ENCODE peak calls at places on chromosomes 3 and 15, in ten cellular contexts. B, N, W, H, T, K, D, P, M and J are unnamed samples.

GRCh38 chr3:2655229-2655701 is 454.9 kb downstream of the IL5RA start:
- DNase-seq in B (no peak), N (no peak), W (no peak), H (no peak), T (no peak), K (no peak), D (no peak), P (no peak), M (no peak), J (no peak)

GRCh38 chr15:57692709-57693108 is 13.8 kb upstream of the POLR2M start:
- DNase-seq in B (no peak), N (no peak), W (no peak), H (no peak), T (no peak), K (no peak), D (no peak), P (no peak), M (no peak), J (no peak)

GRCh38 chr15:78072080-78072892 is 5.2 kb downstream of the TBC1D2B start:
- DNase-seq in B (no peak), N (no peak), W (no peak), H (peak; percentile 69), T (no peak), K (no peak), D (no peak), P (no peak), M (no peak), J (no peak)

GRCh38 chr15:75067123-75067854 is 43.9 kb downstream of the PPCDC start:
- DNase-seq in B (no peak), N (no peak), W (peak; percentile 82), H (peak; percentile 82), T (no peak), K (no peak), D (no peak), P (no peak), M (no peak), J (peak; percentile 7)

GRCh38 chr15:49265911-49266310 is 95.9 kb downstream of the GALK2 start:
- DNase-seq in B (no peak), N (no peak), W (no peak), H (no peak), T (no peak), K (no peak), D (no peak), P (no peak), M (no peak), J (no peak)

GRCh38 chr15:78854973-78855372 is 17.7 kb upstream of the MORF4L1 start:
- DNase-seq in B (no peak), N (no peak), W (no peak), H (no peak), T (no peak), K (no peak), D (no peak), P (no peak), M (no peak), J (no peak)

GRCh38 chr3:136938334-136938733 is 19.4 kb upstream of the IL20RB start:
- DNase-seq in B (no peak), N (no peak), W (no peak), H (peak; percentile 34), T (no peak), K (no peak), D (no peak), P (no peak), M (no peak), J (no peak)

GRCh38 chr3:53009826-53010539 is 35.9 kb downstream of the SFMBT1 start:
- DNase-seq in B (no peak), N (no peak), W (no peak), H (no peak), T (peak; percentile 37), K (no peak), D (peak; percentile 54), P (no peak), M (no peak), J (no peak)

GRCh38 chr3:111252795-111253194 is 181.2 kb downstream of the NECTIN3 start:
- DNase-seq in B (no peak), N (no peak), W (no peak), H (no peak), T (no peak), K (no peak), D (peak; percentile 60), P (peak; percentile 57), M (no peak), J (no peak)

GRCh38 chr3:40464339-40465110 is 7.4 kb downstream of the RPL14 start:
- DNase-seq in B (no peak), N (no peak), W (peak; percentile 29), H (peak; percentile 20), T (no peak), K (no peak), D (no peak), P (no peak), M (no peak), J (no peak)

GRCh38 chr3:158058775-158059174 is 47.4 kb downstream of the SHOX2 start:
- DNase-seq in B (no peak), N (no peak), W (no peak), H (no peak), T (peak; percentile 1), K (no peak), D (no peak), P (no peak), M (no peak), J (no peak)

GRCh38 chr3:12158387-12159226 is at the start of gene TIMP4:
- DNase-seq in B (peak; percentile 50), N (peak; percentile 54), W (no peak), H (no peak), T (peak; percentile 54), K (no peak), D (peak; percentile 68), P (peak; percentile 81), M (no peak), J (peak; percentile 71)

GRCh38 chr15:69853572-69853971 is 244.1 kb downstream of the TLE3 start:
- DNase-seq in B (no peak), N (no peak), W (no peak), H (no peak), T (peak; percentile 10), K (no peak), D (no peak), P (peak; percentile 82), M (no peak), J (no peak)

GRCh38 chr3:58004972-58005371 is 3.2 kb upstream of the FLNB start:
- DNase-seq in B (no peak), N (no peak), W (no peak), H (no peak), T (no peak), K (no peak), D (no peak), P (no peak), M (no peak), J (no peak)

GRCh38 chr3:42545284-42545900 is 36.4 kb downstream of the SEC22C start:
- DNase-seq in B (no peak), N (no peak), W (no peak), H (no peak), T (no peak), K (no peak), D (no peak), P (no peak), M (no peak), J (no peak)

GRCh38 chr3:42541079-42541478 is 38.6 kb downstream of the VIPR1 start:
- DNase-seq in B (no peak), N (no peak), W (no peak), H (no peak), T (no peak), K (no peak), D (no peak), P (no peak), M (no peak), J (no peak)

GRCh38 chr3:42546691-42547213 is 35.0 kb downstream of the SEC22C start:
- DNase-seq in B (no peak), N (no peak), W (no peak), H (no peak), T (no peak), K (no peak), D (no peak), P (no peak), M (no peak), J (no peak)

GRCh38 chr3:42547401-42547945 is 34.3 kb downstream of the SEC22C start:
- DNase-seq in B (peak; percentile 78), N (peak; percentile 73), W (peak; percentile 72), H (peak; percentile 61), T (peak; percentile 71), K (peak; percentile 57), D (peak; percentile 89), P (peak; percentile 93), M (peak; percentile 55), J (no peak)

GRCh38 chr3:42544492-42545283 is 37.1 kb downstream of the SEC22C start:
- DNase-seq in B (no peak), N (no peak), W (no peak), H (no peak), T (no peak), K (no peak), D (no peak), P (no peak), M (no peak), J (no peak)
- TF ChIP-seq CTCF in B (no peak), N (peak; percentile 33), W (no peak), H (no peak), T (no peak), K (no peak), D (no peak), P (peak; percentile 49), M (no peak), J (no peak)

GRCh38 chr15:90597477-90598052 is 67.8 kb downstream of the CRTC3 start:
- DNase-seq in B (no peak), N (no peak), W (no peak), H (peak; percentile 25), T (no peak), K (no peak), D (no peak), P (no peak), M (no peak), J (no peak)
- TF ChIP-seq CTCF in B (no peak), N (no peak), W (no peak), H (no peak), T (no peak), K (no peak), D (no peak), P (no peak), M (no peak), J (no peak)

GRCh38 chr3:126604691-126605090 is 46.0 kb upstream of the C3orf22 start:
- DNase-seq in B (no peak), N (no peak), W (no peak), H (no peak), T (no peak), K (no peak), D (no peak), P (no peak), M (no peak), J (no peak)
- TF ChIP-seq CTCF in B (no peak), N (no peak), W (no peak), H (no peak), T (no peak), K (no peak), D (no peak), P (no peak), M (no peak), J (no peak)

GRCh38 chr3:178443634-178444033 is 92.6 kb upstream of the KCNMB2 start:
- DNase-seq in B (no peak), N (no peak), W (no peak), H (no peak), T (no peak), K (no peak), D (no peak), P (no peak), M (no peak), J (no peak)
- TF ChIP-seq CTCF in B (no peak), N (peak; percentile 13), W (no peak), H (no peak), T (no peak), K (no peak), D (no peak), P (no peak), M (no peak), J (no peak)